ENCODE peak calls at places on chromosomes 1 and 21, in ten cellular contexts. One of them, this sample, is unnamed.

GRCh38 chr1:82525378-82525777 is 724.6 kb downstream of the ADGRL2 start:
- DNase-seq in SK-N-SH: no peak
- DNase-seq in GM23338: no peak
- DNase-seq in GM12878: no peak
- DNase-seq in Panc1: no peak
- DNase-seq in spleen: no peak
- DNase-seq in transverse colon: no peak
- DNase-seq in GM12891: no peak
- DNase-seq in sigmoid colon: no peak
- DNase-seq in breast epithelium: no peak
- DNase-seq in this sample: no peak

GRCh38 chr1:19370453-19371170 is 58.5 kb downstream of the SLC66A1 start:
- DNase-seq in SK-N-SH: no peak
- DNase-seq in GM12891: no peak
- DNase-seq in Panc1: no peak
- DNase-seq in sigmoid colon: no peak
- DNase-seq in breast epithelium: no peak
- DNase-seq in GM23338: no peak
- DNase-seq in transverse colon: no peak
- DNase-seq in GM12878: no peak
- DNase-seq in spleen: no peak
- DNase-seq in this sample: no peak

GRCh38 chr1:41321277-41321676 is 40.0 kb upstream of the FOXO6 start:
- DNase-seq in sigmoid colon: no peak
- DNase-seq in spleen: no peak
- DNase-seq in transverse colon: no peak
- DNase-seq in Panc1: no peak
- DNase-seq in GM23338: no peak
- DNase-seq in breast epithelium: no peak
- DNase-seq in SK-N-SH: no peak
- DNase-seq in GM12891: no peak
- DNase-seq in GM12878: no peak
- DNase-seq in this sample: no peak

GRCh38 chr1:9319208-9319788 is 26.6 kb downstream of the SPSB1 start:
- DNase-seq in spleen: no peak
- DNase-seq in transverse colon: no peak
- DNase-seq in sigmoid colon: no peak
- DNase-seq in GM12891: no peak
- DNase-seq in GM12878: no peak
- DNase-seq in SK-N-SH: no peak
- DNase-seq in breast epithelium: no peak
- DNase-seq in GM23338: no peak
- DNase-seq in Panc1: no peak
- DNase-seq in this sample: no peak

GRCh38 chr1:118785246-118785645 is 202.9 kb downstream of the TBX15 start:
- DNase-seq in GM23338: no peak
- DNase-seq in GM12891: no peak
- DNase-seq in GM12878: no peak
- DNase-seq in Panc1: no peak
- DNase-seq in spleen: no peak
- DNase-seq in sigmoid colon: no peak
- DNase-seq in SK-N-SH: no peak
- DNase-seq in transverse colon: no peak
- DNase-seq in breast epithelium: peak; percentile 18
- DNase-seq in this sample: no peak

GRCh38 chr1:89697397-89697796 is 64.5 kb downstream of the LRRC8C start:
- DNase-seq in sigmoid colon: no peak
- DNase-seq in GM12891: no peak
- DNase-seq in GM23338: no peak
- DNase-seq in breast epithelium: no peak
- DNase-seq in Panc1: no peak
- DNase-seq in transverse colon: no peak
- DNase-seq in GM12878: no peak
- DNase-seq in SK-N-SH: no peak
- DNase-seq in spleen: no peak
- DNase-seq in this sample: no peak

GRCh38 chr1:93659805-93660479 is 21.7 kb downstream of the BCAR3 start:
- DNase-seq in sigmoid colon: no peak
- DNase-seq in spleen: no peak
- DNase-seq in Panc1: no peak
- DNase-seq in GM12878: no peak
- DNase-seq in transverse colon: no peak
- DNase-seq in GM23338: no peak
- DNase-seq in breast epithelium: no peak
- DNase-seq in GM12891: no peak
- DNase-seq in SK-N-SH: peak; percentile 75
- DNase-seq in this sample: no peak

GRCh38 chr1:47951545-47952235 is 45.5 kb downstream of the TRABD2B start:
- DNase-seq in GM12891: no peak
- DNase-seq in GM23338: peak; percentile 22
- DNase-seq in Panc1: no peak
- DNase-seq in transverse colon: no peak
- DNase-seq in spleen: no peak
- DNase-seq in breast epithelium: no peak
- DNase-seq in sigmoid colon: no peak
- DNase-seq in GM12878: no peak
- DNase-seq in SK-N-SH: no peak
- DNase-seq in this sample: no peak

GRCh38 chr1:84712288-84712874 is 22.1 kb upstream of the SSX2IP start:
- DNase-seq in GM12878: no peak
- DNase-seq in Panc1: peak; percentile 22
- DNase-seq in transverse colon: no peak
- DNase-seq in breast epithelium: no peak
- DNase-seq in GM23338: no peak
- DNase-seq in SK-N-SH: no peak
- DNase-seq in sigmoid colon: no peak
- DNase-seq in GM12891: no peak
- DNase-seq in spleen: no peak
- DNase-seq in this sample: no peak

GRCh38 chr1:109256971-109257681 is 7.8 kb downstream of the CELSR2 start:
- DNase-seq in spleen: no peak
- DNase-seq in GM12891: no peak
- DNase-seq in Panc1: no peak
- DNase-seq in SK-N-SH: no peak
- DNase-seq in breast epithelium: no peak
- DNase-seq in sigmoid colon: no peak
- DNase-seq in transverse colon: no peak
- DNase-seq in GM23338: no peak
- DNase-seq in GM12878: no peak
- DNase-seq in this sample: no peak

GRCh38 chr1:52179073-52179472 is 37.2 kb downstream of the ZFYVE9 start:
- DNase-seq in spleen: no peak
- DNase-seq in transverse colon: no peak
- DNase-seq in GM12878: no peak
- DNase-seq in SK-N-SH: no peak
- DNase-seq in GM23338: no peak
- DNase-seq in Panc1: no peak
- DNase-seq in sigmoid colon: no peak
- DNase-seq in breast epithelium: no peak
- DNase-seq in GM12891: no peak
- DNase-seq in this sample: no peak

GRCh38 chr1:20729155-20729931 is 3.2 kb downstream of the SH2D5 start:
- DNase-seq in Panc1: no peak
- DNase-seq in SK-N-SH: peak; percentile 14
- DNase-seq in GM12878: no peak
- DNase-seq in sigmoid colon: no peak
- DNase-seq in spleen: no peak
- DNase-seq in breast epithelium: no peak
- DNase-seq in GM23338: no peak
- DNase-seq in GM12891: no peak
- DNase-seq in transverse colon: no peak
- DNase-seq in this sample: no peak

GRCh38 chr1:212341090-212341489 is 55.9 kb downstream of the PPP2R5A start:
- DNase-seq in Panc1: no peak
- DNase-seq in sigmoid colon: no peak
- DNase-seq in GM23338: no peak
- DNase-seq in SK-N-SH: no peak
- DNase-seq in GM12891: no peak
- DNase-seq in transverse colon: no peak
- DNase-seq in spleen: no peak
- DNase-seq in GM12878: no peak
- DNase-seq in breast epithelium: no peak
- DNase-seq in this sample: no peak

GRCh38 chr1:99481391-99481996 is 164.4 kb upstream of the PALMD start:
- DNase-seq in GM12891: no peak
- DNase-seq in spleen: no peak
- DNase-seq in Panc1: no peak
- DNase-seq in GM23338: peak; percentile 87
- DNase-seq in breast epithelium: no peak
- DNase-seq in GM12878: no peak
- DNase-seq in sigmoid colon: no peak
- DNase-seq in transverse colon: peak; percentile 23
- DNase-seq in SK-N-SH: peak; percentile 30
- DNase-seq in this sample: no peak

GRCh38 chr21:45084121-45084520 is 9.7 kb downstream of the ADARB1 start:
- DNase-seq in GM12891: no peak
- DNase-seq in GM12878: no peak
- DNase-seq in transverse colon: no peak
- DNase-seq in Panc1: no peak
- DNase-seq in breast epithelium: no peak
- DNase-seq in sigmoid colon: no peak
- DNase-seq in spleen: no peak
- DNase-seq in GM23338: no peak
- DNase-seq in SK-N-SH: no peak
- DNase-seq in this sample: no peak

DNA sequence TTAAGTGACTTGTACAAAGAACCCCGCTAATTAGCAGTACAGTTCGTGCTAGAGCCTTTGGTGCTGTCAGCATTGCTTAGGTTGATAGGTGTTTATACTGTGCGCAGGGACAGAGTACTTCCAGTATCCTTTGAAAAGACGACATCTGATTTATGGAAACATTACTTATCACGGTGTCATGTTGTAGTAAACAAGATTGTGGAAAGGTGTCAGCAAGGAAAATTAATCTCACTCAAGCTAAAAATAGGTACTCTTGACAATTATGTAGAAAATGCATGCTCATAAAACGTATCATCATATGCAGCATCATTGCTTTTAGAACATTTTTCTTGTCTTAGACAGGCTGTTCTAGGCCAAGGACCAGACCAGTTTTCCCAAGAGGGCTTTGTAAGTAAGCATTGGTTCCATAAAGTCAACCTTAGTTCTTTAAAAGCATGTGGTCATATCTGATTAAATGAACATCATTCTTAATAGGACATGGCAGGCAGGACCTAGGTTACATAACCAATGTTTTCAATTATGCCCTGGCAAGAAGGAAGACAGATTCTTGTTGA is 33.0 kb downstream of the SH3BGR start:
- DNase-seq in Panc1: no peak
- DNase-seq in transverse colon: no peak
- DNase-seq in GM23338: no peak
- DNase-seq in SK-N-SH: no peak
- DNase-seq in sigmoid colon: no peak
- DNase-seq in spleen: no peak
- DNase-seq in breast epithelium: no peak
- DNase-seq in GM12891: no peak
- DNase-seq in GM12878: no peak
- DNase-seq in this sample: no peak
- TF ChIP-seq POLR2AphosphoS5 in Panc1: no peak
- TF ChIP-seq POLR2AphosphoS5 in transverse colon: no peak
- TF ChIP-seq POLR2AphosphoS5 in GM23338: no peak
- TF ChIP-seq POLR2AphosphoS5 in SK-N-SH: no peak
- TF ChIP-seq POLR2AphosphoS5 in sigmoid colon: peak; percentile 66
- TF ChIP-seq POLR2AphosphoS5 in spleen: no peak
- TF ChIP-seq POLR2AphosphoS5 in breast epithelium: no peak
- TF ChIP-seq POLR2AphosphoS5 in GM12891: no peak
- TF ChIP-seq POLR2AphosphoS5 in GM12878: no peak
- TF ChIP-seq POLR2AphosphoS5 in this sample: no peak

GRCh38 chr1:203290261-203291089 is 14.8 kb upstream of the BTG2 start:
- DNase-seq in GM12878: no peak
- DNase-seq in sigmoid colon: peak; percentile 99
- DNase-seq in GM23338: peak; percentile 97
- DNase-seq in transverse colon: peak; percentile 99
- DNase-seq in GM12891: peak; percentile 77
- DNase-seq in breast epithelium: peak; percentile 98
- DNase-seq in SK-N-SH: peak; percentile 91
- DNase-seq in spleen: peak; percentile 99
- DNase-seq in Panc1: no peak
- DNase-seq in this sample: peak; percentile 99
- TF ChIP-seq POLR2AphosphoS5 in GM12878: peak; percentile 66
- TF ChIP-seq POLR2AphosphoS5 in sigmoid colon: peak; percentile 81
- TF ChIP-seq POLR2AphosphoS5 in GM23338: no peak
- TF ChIP-seq POLR2AphosphoS5 in transverse colon: peak; percentile 96
- TF ChIP-seq POLR2AphosphoS5 in GM12891: peak; percentile 77
- TF ChIP-seq POLR2AphosphoS5 in breast epithelium: peak; percentile 90
- TF ChIP-seq POLR2AphosphoS5 in SK-N-SH: no peak
- TF ChIP-seq POLR2AphosphoS5 in spleen: peak; percentile 99
- TF ChIP-seq POLR2AphosphoS5 in Panc1: no peak
- TF ChIP-seq POLR2AphosphoS5 in this sample: peak; percentile 94

GRCh38 chr1:76284842-76285241 is 210.3 kb downstream of the ST6GALNAC3 start:
- DNase-seq in GM12878: no peak
- DNase-seq in GM23338: no peak
- DNase-seq in spleen: no peak
- DNase-seq in Panc1: no peak
- DNase-seq in sigmoid colon: no peak
- DNase-seq in transverse colon: no peak
- DNase-seq in SK-N-SH: no peak
- DNase-seq in GM12891: no peak
- DNase-seq in breast epithelium: no peak
- DNase-seq in this sample: no peak
- TF ChIP-seq POLR2AphosphoS5 in GM12878: no peak
- TF ChIP-seq POLR2AphosphoS5 in GM23338: no peak
- TF ChIP-seq POLR2AphosphoS5 in spleen: no peak
- TF ChIP-seq POLR2AphosphoS5 in Panc1: no peak
- TF ChIP-seq POLR2AphosphoS5 in sigmoid colon: no peak
- TF ChIP-seq POLR2AphosphoS5 in transverse colon: no peak
- TF ChIP-seq POLR2AphosphoS5 in SK-N-SH: no peak
- TF ChIP-seq POLR2AphosphoS5 in GM12891: no peak
- TF ChIP-seq POLR2AphosphoS5 in breast epithelium: no peak
- TF ChIP-seq POLR2AphosphoS5 in this sample: no peak

GRCh38 chr21:33554982-33555344 is 12.1 kb downstream of the SON start:
- DNase-seq in spleen: no peak
- DNase-seq in SK-N-SH: no peak
- DNase-seq in GM12891: no peak
- DNase-seq in Panc1: no peak
- DNase-seq in transverse colon: no peak
- DNase-seq in breast epithelium: no peak
- DNase-seq in GM23338: no peak
- DNase-seq in sigmoid colon: no peak
- DNase-seq in GM12878: no peak
- DNase-seq in this sample: no peak

GRCh38 chr21:33552093-33552998 is 9.5 kb downstream of the SON start:
- DNase-seq in breast epithelium: no peak
- DNase-seq in GM12891: no peak
- DNase-seq in spleen: no peak
- DNase-seq in Panc1: no peak
- DNase-seq in GM12878: no peak
- DNase-seq in GM23338: no peak
- DNase-seq in transverse colon: no peak
- DNase-seq in SK-N-SH: peak; percentile 38
- DNase-seq in sigmoid colon: no peak
- DNase-seq in this sample: no peak

GRCh38 chr21:33551664-33552063 is 8.8 kb downstream of the SON start:
- DNase-seq in GM12878: no peak
- DNase-seq in breast epithelium: no peak
- DNase-seq in sigmoid colon: no peak
- DNase-seq in GM12891: no peak
- DNase-seq in transverse colon: no peak
- DNase-seq in SK-N-SH: no peak
- DNase-seq in GM23338: no peak
- DNase-seq in Panc1: no peak
- DNase-seq in spleen: no peak
- DNase-seq in this sample: no peak

GRCh38 chr21:33554236-33554981 is 11.6 kb downstream of the SON start:
- DNase-seq in Panc1: no peak
- DNase-seq in spleen: no peak
- DNase-seq in sigmoid colon: no peak
- DNase-seq in GM12878: no peak
- DNase-seq in GM12891: no peak
- DNase-seq in GM23338: no peak
- DNase-seq in SK-N-SH: no peak
- DNase-seq in breast epithelium: no peak
- DNase-seq in transverse colon: no peak
- DNase-seq in this sample: no peak

GRCh38 chr21:33552999-33553598 is 10.3 kb downstream of the SON start:
- DNase-seq in GM12891: no peak
- DNase-seq in GM23338: no peak
- DNase-seq in sigmoid colon: no peak
- DNase-seq in Panc1: no peak
- DNase-seq in spleen: no peak
- DNase-seq in SK-N-SH: no peak
- DNase-seq in GM12878: no peak
- DNase-seq in transverse colon: no peak
- DNase-seq in breast epithelium: no peak
- DNase-seq in this sample: no peak
- TF ChIP-seq POLR2AphosphoS5 in GM12891: peak; percentile 68
- TF ChIP-seq POLR2AphosphoS5 in GM23338: no peak
- TF ChIP-seq POLR2AphosphoS5 in sigmoid colon: no peak
- TF ChIP-seq POLR2AphosphoS5 in Panc1: no peak
- TF ChIP-seq POLR2AphosphoS5 in spleen: no peak
- TF ChIP-seq POLR2AphosphoS5 in SK-N-SH: no peak
- TF ChIP-seq POLR2AphosphoS5 in GM12878: peak; percentile 52
- TF ChIP-seq POLR2AphosphoS5 in transverse colon: no peak
- TF ChIP-seq POLR2AphosphoS5 in breast epithelium: no peak
- TF ChIP-seq POLR2AphosphoS5 in this sample: no peak